ENCODE peak calls at places on chromosomes 4 and X, in eight cellular contexts. One of them, this sample, is unnamed.

GRCh38 chr4:106588906-106589305 is 220.3 kb upstream of the GIMD1 start:
- DNase-seq in NCI-H446 treated with DMSO at 0.1 percent for 48 hours: no peak
- DNase-seq in stimulated activated CD4-positive, alpha-beta T cell treated with anti-CD3 and anti-CD28 coated beads, Interleukin-2, amount 100 ng/mL, for 24 hours: no peak
- DNase-seq in GM20000: no peak
- DNase-seq in activated T-cell treated with anti-CD3 and anti-CD28 coated beads for 4 hours: no peak
- DNase-seq in HTR-8/SVneo: no peak
- DNase-seq in endodermal cell: no peak
- DNase-seq in natural killer cell: no peak
- DNase-seq in this sample: no peak

GRCh38 chr4:1826531-1827350 is 29.2 kb downstream of the LETM1 start:
- DNase-seq in NCI-H446 treated with DMSO at 0.1 percent for 48 hours: no peak
- DNase-seq in stimulated activated CD4-positive, alpha-beta T cell treated with anti-CD3 and anti-CD28 coated beads, Interleukin-2, amount 100 ng/mL, for 24 hours: no peak
- DNase-seq in GM20000: no peak
- DNase-seq in activated T-cell treated with anti-CD3 and anti-CD28 coated beads for 4 hours: no peak
- DNase-seq in HTR-8/SVneo: no peak
- DNase-seq in endodermal cell: no peak
- DNase-seq in natural killer cell: no peak
- DNase-seq in this sample: no peak

GRCh38 chr4:25060179-25060578 is 29.4 kb upstream of the LGI2 start:
- DNase-seq in NCI-H446 treated with DMSO at 0.1 percent for 48 hours: no peak
- DNase-seq in stimulated activated CD4-positive, alpha-beta T cell treated with anti-CD3 and anti-CD28 coated beads, Interleukin-2, amount 100 ng/mL, for 24 hours: no peak
- DNase-seq in GM20000: no peak
- DNase-seq in activated T-cell treated with anti-CD3 and anti-CD28 coated beads for 4 hours: no peak
- DNase-seq in HTR-8/SVneo: no peak
- DNase-seq in endodermal cell: no peak
- DNase-seq in natural killer cell: no peak
- DNase-seq in this sample: no peak

GRCh38 chr4:118215826-118216225 is 137.0 kb downstream of the PRSS12 start:
- DNase-seq in NCI-H446 treated with DMSO at 0.1 percent for 48 hours: no peak
- DNase-seq in stimulated activated CD4-positive, alpha-beta T cell treated with anti-CD3 and anti-CD28 coated beads, Interleukin-2, amount 100 ng/mL, for 24 hours: no peak
- DNase-seq in GM20000: no peak
- DNase-seq in activated T-cell treated with anti-CD3 and anti-CD28 coated beads for 4 hours: no peak
- DNase-seq in HTR-8/SVneo: no peak
- DNase-seq in endodermal cell: no peak
- DNase-seq in natural killer cell: no peak
- DNase-seq in this sample: no peak

GRCh38 chrX:14528629-14529287 is 578 bp upstream of the GLRA2 start:
- DNase-seq in NCI-H446 treated with DMSO at 0.1 percent for 48 hours: peak; percentile 1
- DNase-seq in stimulated activated CD4-positive, alpha-beta T cell treated with anti-CD3 and anti-CD28 coated beads, Interleukin-2, amount 100 ng/mL, for 24 hours: peak; percentile 66
- DNase-seq in GM20000: peak; percentile 12
- DNase-seq in activated T-cell treated with anti-CD3 and anti-CD28 coated beads for 4 hours: peak; percentile 2
- DNase-seq in HTR-8/SVneo: no peak
- DNase-seq in endodermal cell: peak; percentile 93
- DNase-seq in natural killer cell: no peak
- DNase-seq in this sample: peak; percentile 18

GRCh38 chr4:80228460-80228859 is 31.2 kb downstream of the PRDM8 start:
- DNase-seq in NCI-H446 treated with DMSO at 0.1 percent for 48 hours: no peak
- DNase-seq in stimulated activated CD4-positive, alpha-beta T cell treated with anti-CD3 and anti-CD28 coated beads, Interleukin-2, amount 100 ng/mL, for 24 hours: no peak
- DNase-seq in GM20000: no peak
- DNase-seq in activated T-cell treated with anti-CD3 and anti-CD28 coated beads for 4 hours: no peak
- DNase-seq in HTR-8/SVneo: no peak
- DNase-seq in endodermal cell: no peak
- DNase-seq in natural killer cell: no peak
- DNase-seq in this sample: no peak

GRCh38 chrX:153851981-153852380 is 21.6 kb upstream of the PDZD4 start:
- DNase-seq in NCI-H446 treated with DMSO at 0.1 percent for 48 hours: no peak
- DNase-seq in stimulated activated CD4-positive, alpha-beta T cell treated with anti-CD3 and anti-CD28 coated beads, Interleukin-2, amount 100 ng/mL, for 24 hours: no peak
- DNase-seq in GM20000: no peak
- DNase-seq in activated T-cell treated with anti-CD3 and anti-CD28 coated beads for 4 hours: no peak
- DNase-seq in HTR-8/SVneo: no peak
- DNase-seq in endodermal cell: no peak
- DNase-seq in natural killer cell: no peak
- DNase-seq in this sample: no peak

GRCh38 chr4:141153751-141154510 is 20.7 kb upstream of the RNF150 start:
- DNase-seq in NCI-H446 treated with DMSO at 0.1 percent for 48 hours: no peak
- DNase-seq in stimulated activated CD4-positive, alpha-beta T cell treated with anti-CD3 and anti-CD28 coated beads, Interleukin-2, amount 100 ng/mL, for 24 hours: no peak
- DNase-seq in GM20000: no peak
- DNase-seq in activated T-cell treated with anti-CD3 and anti-CD28 coated beads for 4 hours: no peak
- DNase-seq in HTR-8/SVneo: no peak
- DNase-seq in endodermal cell: no peak
- DNase-seq in natural killer cell: no peak
- DNase-seq in this sample: no peak

GRCh38 chr4:80259012-80259411 is 7.5 kb upstream of the FGF5 start:
- DNase-seq in NCI-H446 treated with DMSO at 0.1 percent for 48 hours: no peak
- DNase-seq in stimulated activated CD4-positive, alpha-beta T cell treated with anti-CD3 and anti-CD28 coated beads, Interleukin-2, amount 100 ng/mL, for 24 hours: no peak
- DNase-seq in GM20000: no peak
- DNase-seq in activated T-cell treated with anti-CD3 and anti-CD28 coated beads for 4 hours: no peak
- DNase-seq in HTR-8/SVneo: no peak
- DNase-seq in endodermal cell: no peak
- DNase-seq in natural killer cell: no peak
- DNase-seq in this sample: no peak

GRCh38 chrX:13283512-13283911 is 36.3 kb downstream of the ATXN3L start:
- DNase-seq in NCI-H446 treated with DMSO at 0.1 percent for 48 hours: no peak
- DNase-seq in stimulated activated CD4-positive, alpha-beta T cell treated with anti-CD3 and anti-CD28 coated beads, Interleukin-2, amount 100 ng/mL, for 24 hours: no peak
- DNase-seq in GM20000: no peak
- DNase-seq in activated T-cell treated with anti-CD3 and anti-CD28 coated beads for 4 hours: no peak
- DNase-seq in HTR-8/SVneo: no peak
- DNase-seq in endodermal cell: peak; percentile 57
- DNase-seq in natural killer cell: no peak
- DNase-seq in this sample: no peak

GRCh38 chrX:155864655-155865054 is 16.5 kb upstream of the VAMP7 start:
- DNase-seq in NCI-H446 treated with DMSO at 0.1 percent for 48 hours: no peak
- DNase-seq in stimulated activated CD4-positive, alpha-beta T cell treated with anti-CD3 and anti-CD28 coated beads, Interleukin-2, amount 100 ng/mL, for 24 hours: no peak
- DNase-seq in GM20000: no peak
- DNase-seq in activated T-cell treated with anti-CD3 and anti-CD28 coated beads for 4 hours: no peak
- DNase-seq in HTR-8/SVneo: peak; percentile 17
- DNase-seq in endodermal cell: no peak
- DNase-seq in natural killer cell: no peak
- DNase-seq in this sample: no peak

GRCh38 chr4:186739802-186740434 is 16.3 kb upstream of the FAT1 start:
- DNase-seq in NCI-H446 treated with DMSO at 0.1 percent for 48 hours: no peak
- DNase-seq in stimulated activated CD4-positive, alpha-beta T cell treated with anti-CD3 and anti-CD28 coated beads, Interleukin-2, amount 100 ng/mL, for 24 hours: no peak
- DNase-seq in GM20000: no peak
- DNase-seq in activated T-cell treated with anti-CD3 and anti-CD28 coated beads for 4 hours: no peak
- DNase-seq in HTR-8/SVneo: no peak
- DNase-seq in endodermal cell: no peak
- DNase-seq in natural killer cell: no peak
- DNase-seq in this sample: no peak

GRCh38 chrX:40155617-40156471 is 58.1 kb upstream of the BCOR start:
- DNase-seq in NCI-H446 treated with DMSO at 0.1 percent for 48 hours: no peak
- DNase-seq in stimulated activated CD4-positive, alpha-beta T cell treated with anti-CD3 and anti-CD28 coated beads, Interleukin-2, amount 100 ng/mL, for 24 hours: no peak
- DNase-seq in GM20000: peak; percentile 24
- DNase-seq in activated T-cell treated with anti-CD3 and anti-CD28 coated beads for 4 hours: no peak
- DNase-seq in HTR-8/SVneo: no peak
- DNase-seq in endodermal cell: peak; percentile 84
- DNase-seq in natural killer cell: no peak
- DNase-seq in this sample: no peak

GRCh38 chr4:107888237-107888636 is 43.1 kb upstream of the CYP2U1 start:
- DNase-seq in NCI-H446 treated with DMSO at 0.1 percent for 48 hours: no peak
- DNase-seq in stimulated activated CD4-positive, alpha-beta T cell treated with anti-CD3 and anti-CD28 coated beads, Interleukin-2, amount 100 ng/mL, for 24 hours: no peak
- DNase-seq in GM20000: no peak
- DNase-seq in activated T-cell treated with anti-CD3 and anti-CD28 coated beads for 4 hours: no peak
- DNase-seq in HTR-8/SVneo: no peak
- DNase-seq in endodermal cell: no peak
- DNase-seq in natural killer cell: no peak
- DNase-seq in this sample: no peak

GRCh38 chrX:112818114-112819012 is 22.3 kb downstream of the AMOT start:
- DNase-seq in NCI-H446 treated with DMSO at 0.1 percent for 48 hours: no peak
- DNase-seq in stimulated activated CD4-positive, alpha-beta T cell treated with anti-CD3 and anti-CD28 coated beads, Interleukin-2, amount 100 ng/mL, for 24 hours: no peak
- DNase-seq in GM20000: no peak
- DNase-seq in activated T-cell treated with anti-CD3 and anti-CD28 coated beads for 4 hours: no peak
- DNase-seq in HTR-8/SVneo: no peak
- DNase-seq in endodermal cell: peak; percentile 72
- DNase-seq in natural killer cell: no peak
- DNase-seq in this sample: no peak

GRCh38 chr4:78543424-78544238 is 7.9 kb upstream of the ANXA3 start:
- DNase-seq in NCI-H446 treated with DMSO at 0.1 percent for 48 hours: no peak
- DNase-seq in stimulated activated CD4-positive, alpha-beta T cell treated with anti-CD3 and anti-CD28 coated beads, Interleukin-2, amount 100 ng/mL, for 24 hours: no peak
- DNase-seq in GM20000: no peak
- DNase-seq in activated T-cell treated with anti-CD3 and anti-CD28 coated beads for 4 hours: no peak
- DNase-seq in HTR-8/SVneo: no peak
- DNase-seq in endodermal cell: no peak
- DNase-seq in natural killer cell: no peak
- DNase-seq in this sample: no peak

GRCh38 chr4:146550161-146550560 is 28.4 kb upstream of the SLC10A7 start:
- DNase-seq in NCI-H446 treated with DMSO at 0.1 percent for 48 hours: no peak
- DNase-seq in stimulated activated CD4-positive, alpha-beta T cell treated with anti-CD3 and anti-CD28 coated beads, Interleukin-2, amount 100 ng/mL, for 24 hours: no peak
- DNase-seq in GM20000: no peak
- DNase-seq in activated T-cell treated with anti-CD3 and anti-CD28 coated beads for 4 hours: no peak
- DNase-seq in HTR-8/SVneo: no peak
- DNase-seq in endodermal cell: no peak
- DNase-seq in natural killer cell: no peak
- DNase-seq in this sample: no peak

GRCh38 chr4:6298035-6298434 is 28.4 kb downstream of the WFS1 start:
- DNase-seq in NCI-H446 treated with DMSO at 0.1 percent for 48 hours: no peak
- DNase-seq in stimulated activated CD4-positive, alpha-beta T cell treated with anti-CD3 and anti-CD28 coated beads, Interleukin-2, amount 100 ng/mL, for 24 hours: no peak
- DNase-seq in GM20000: no peak
- DNase-seq in activated T-cell treated with anti-CD3 and anti-CD28 coated beads for 4 hours: no peak
- DNase-seq in HTR-8/SVneo: no peak
- DNase-seq in endodermal cell: no peak
- DNase-seq in natural killer cell: no peak
- DNase-seq in this sample: no peak

GRCh38 chr4:122218762-122219161 is 66.6 kb downstream of the BLTP1 start:
- DNase-seq in NCI-H446 treated with DMSO at 0.1 percent for 48 hours: no peak
- DNase-seq in stimulated activated CD4-positive, alpha-beta T cell treated with anti-CD3 and anti-CD28 coated beads, Interleukin-2, amount 100 ng/mL, for 24 hours: no peak
- DNase-seq in GM20000: no peak
- DNase-seq in activated T-cell treated with anti-CD3 and anti-CD28 coated beads for 4 hours: no peak
- DNase-seq in HTR-8/SVneo: peak; percentile 7
- DNase-seq in endodermal cell: peak; percentile 49
- DNase-seq in natural killer cell: no peak
- DNase-seq in this sample: no peak

GRCh38 chr4:87092389-87093141 is 127.9 kb downstream of the KLHL8 start:
- DNase-seq in NCI-H446 treated with DMSO at 0.1 percent for 48 hours: peak; percentile 54
- DNase-seq in stimulated activated CD4-positive, alpha-beta T cell treated with anti-CD3 and anti-CD28 coated beads, Interleukin-2, amount 100 ng/mL, for 24 hours: no peak
- DNase-seq in GM20000: peak; percentile 22
- DNase-seq in activated T-cell treated with anti-CD3 and anti-CD28 coated beads for 4 hours: no peak
- DNase-seq in HTR-8/SVneo: peak; percentile 59
- DNase-seq in endodermal cell: no peak
- DNase-seq in natural killer cell: no peak
- DNase-seq in this sample: no peak

GRCh38 chr4:159159611-159160010 is 56.7 kb downstream of the RAPGEF2 start:
- DNase-seq in NCI-H446 treated with DMSO at 0.1 percent for 48 hours: no peak
- DNase-seq in stimulated activated CD4-positive, alpha-beta T cell treated with anti-CD3 and anti-CD28 coated beads, Interleukin-2, amount 100 ng/mL, for 24 hours: no peak
- DNase-seq in GM20000: no peak
- DNase-seq in activated T-cell treated with anti-CD3 and anti-CD28 coated beads for 4 hours: no peak
- DNase-seq in HTR-8/SVneo: no peak
- DNase-seq in endodermal cell: no peak
- DNase-seq in natural killer cell: no peak
- DNase-seq in this sample: no peak

GRCh38 chrX:115029869-115030564 is 12.6 kb upstream of the IL13RA2 start:
- DNase-seq in NCI-H446 treated with DMSO at 0.1 percent for 48 hours: no peak
- DNase-seq in stimulated activated CD4-positive, alpha-beta T cell treated with anti-CD3 and anti-CD28 coated beads, Interleukin-2, amount 100 ng/mL, for 24 hours: no peak
- DNase-seq in GM20000: no peak
- DNase-seq in activated T-cell treated with anti-CD3 and anti-CD28 coated beads for 4 hours: no peak
- DNase-seq in HTR-8/SVneo: no peak
- DNase-seq in endodermal cell: no peak
- DNase-seq in natural killer cell: no peak
- DNase-seq in this sample: no peak

This sample was measured in stimulated activated naive B cell treated with anti-CD40 and anti-IgM and Interleukin-4, amounts not matched to agents 10 μg/mL and 1 μg/mL and 100 μg/mL, for 72 hours.